ENCODE peak calls at places on chromosomes 13 and 19, in seven cellular contexts. Z is cardiac fibroblast, H is B cell, K is tibial nerve, P is HFFc6, J is ascending aorta, I is uterus. X is an unnamed sample.
A peak's percentile ranks its signal among the peaks of the same experiment; 100 is the strongest.

GRCh38 chr13:42099962-42100675 is 51.7 kb downstream of the DGKH start:
- DNase-seq in Z (no peak), H (no peak), K (no peak), P (no peak), J (no peak), I (no peak), X (no peak)

GRCh38 chr19:17448190-17448967 is at the start of gene TMEM221:
- DNase-seq in Z (peak; percentile 30), H (peak; percentile 72), K (peak; percentile 16), P (no peak), J (peak; percentile 73), I (peak; percentile 49), X (peak; percentile 81)

GRCh38 chr13:46964789-46965527 is 68.1 kb upstream of the HTR2A start:
- DNase-seq in Z (peak; percentile 69), H (no peak), K (no peak), P (peak; percentile 41), J (no peak), I (no peak), X (no peak)

GRCh38 chr19:33686246-33686645 is 64.5 kb downstream of the CHST8 start:
- DNase-seq in Z (no peak), H (no peak), K (no peak), P (no peak), J (peak; percentile 54), I (no peak), X (no peak)

GRCh38 chr19:45764947-45765346 is 4.1 kb downstream of the SIX5 start:
- DNase-seq in Z (no peak), H (no peak), K (no peak), P (no peak), J (no peak), I (peak; percentile 34), X (no peak)

GRCh38 chr13:105035092-105035491 is 1500.4 kb downstream of the EFNB2 start:
- DNase-seq in Z (no peak), H (no peak), K (no peak), P (no peak), J (no peak), I (no peak), X (no peak)

GRCh38 chr19:58407658-58408151 is 744 bp upstream of the ZNF584 start:
- DNase-seq in Z (no peak), H (no peak), K (no peak), P (no peak), J (no peak), I (no peak), X (no peak)

GRCh38 chr13:113551081-113552000 is 33.2 kb upstream of the TFDP1 start:
- DNase-seq in Z (no peak), H (no peak), K (no peak), P (no peak), J (peak; percentile 55), I (no peak), X (no peak)

GRCh38 chr19:21604351-21604926 is 99.0 kb downstream of the ZNF429 start:
- DNase-seq in Z (peak; percentile 49), H (peak; percentile 27), K (no peak), P (peak; percentile 30), J (no peak), I (no peak), X (no peak)

GRCh38 chr19:28596561-28597071 is 616.3 kb downstream of the UQCRFS1 start:
- DNase-seq in Z (no peak), H (no peak), K (no peak), P (no peak), J (no peak), I (no peak), X (no peak)

GRCh38 chr19:48969276-48970138 is 4.4 kb downstream of the FTL start:
- DNase-seq in Z (no peak), H (no peak), K (no peak), P (peak; percentile 18), J (no peak), I (no peak), X (no peak)

GRCh38 chr13:30404207-30404606 is 18.1 kb upstream of the UBE2L5 start:
- DNase-seq in Z (no peak), H (no peak), K (no peak), P (no peak), J (no peak), I (no peak), X (no peak)

GRCh38 chr19:13146763-13147563 is 3.2 kb downstream of the STX10 start:
- DNase-seq in Z (peak; percentile 79), H (no peak), K (no peak), P (no peak), J (no peak), I (no peak), X (no peak)

GRCh38 chr13:29369060-29369743 is 226.3 kb downstream of the SLC7A1 start:
- DNase-seq in Z (peak; percentile 56), H (peak; percentile 56), K (no peak), P (peak; percentile 37), J (no peak), I (no peak), X (no peak)

GRCh38 chr13:44365008-44365407 is 8.6 kb upstream of the SERP2 start:
- DNase-seq in Z (peak; percentile 38), H (no peak), K (no peak), P (peak; percentile 39), J (no peak), I (no peak), X (no peak)

GRCh38 chr13:72097568-72097967 is 230.6 kb upstream of the DACH1 start:
- DNase-seq in Z (no peak), H (no peak), K (no peak), P (no peak), J (no peak), I (no peak), X (no peak)

GRCh38 chr19:47749326-47749725 is 4.0 kb downstream of the NOP53 start:
- DNase-seq in Z (no peak), H (no peak), K (no peak), P (no peak), J (no peak), I (no peak), X (peak; percentile 81)

GRCh38 chr13:20769091-20769490 is 4.7 kb downstream of the EEF1AKMT1 start:
- DNase-seq in Z (no peak), H (no peak), K (no peak), P (no peak), J (no peak), I (no peak), X (no peak)
- TF ChIP-seq CTCF in Z (no peak), H (no peak), K (no peak), P (no peak), J (no peak), I (no peak), X (no peak)

GRCh38 chr19:55340144-55340783 is 588 bp downstream of the KMT5C start:
- DNase-seq in Z (no peak), H (no peak), K (no peak), P (no peak), J (no peak), I (no peak), X (peak; percentile 62)

GRCh38 chr19:55342044-55342531 is 2.4 kb downstream of the KMT5C start:
- DNase-seq in Z (no peak), H (no peak), K (no peak), P (no peak), J (no peak), I (no peak), X (no peak)

GRCh38 chr19:55341191-55342043 is 1.7 kb downstream of the KMT5C start:
- DNase-seq in Z (peak; percentile 43), H (peak; percentile 51), K (peak; percentile 51), P (peak; percentile 41), J (peak; percentile 80), I (peak; percentile 71), X (peak; percentile 94)

GRCh38 chr19:55340784-55341147 is 1.1 kb downstream of the KMT5C start:
- DNase-seq in Z (no peak), H (peak; percentile 42), K (no peak), P (no peak), J (no peak), I (no peak), X (no peak)

GRCh38 chr19:55339225-55340143 is at the start of gene KMT5C:
- DNase-seq in Z (peak; percentile 100), H (peak; percentile 100), K (peak; percentile 100), P (peak; percentile 100), J (peak; percentile 100), I (peak; percentile 100), X (peak; percentile 98)
- TF ChIP-seq CTCF in Z (peak; percentile 37), H (no peak), K (peak; percentile 13), P (peak; percentile 41), J (peak; percentile 50), I (peak; percentile 52), X (no peak)

DNA sequence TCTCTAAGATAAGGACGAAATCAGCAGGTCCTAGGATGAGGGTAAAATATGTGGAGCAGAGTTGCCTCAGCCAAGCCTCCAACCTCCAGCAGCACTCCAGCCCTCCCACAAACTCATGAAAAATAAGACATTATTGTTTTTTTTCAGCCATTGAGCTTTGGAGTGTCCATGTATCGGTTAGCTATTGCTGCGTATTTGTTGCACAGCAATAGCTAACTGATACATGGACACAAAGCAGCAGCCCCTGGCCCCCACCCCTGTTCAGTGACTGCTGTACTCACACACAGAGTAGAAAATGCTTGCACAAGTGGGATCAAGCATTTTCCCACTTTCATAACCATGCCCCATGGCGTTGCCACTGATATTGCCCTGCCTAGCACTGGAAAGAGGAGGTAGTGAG is 19.1 kb upstream of the URI1 start:
- DNase-seq in Z (no peak), H (no peak), K (no peak), P (no peak), J (no peak), I (no peak), X (no peak)
- TF ChIP-seq CTCF in Z (no peak), H (no peak), K (no peak), P (no peak), J (no peak), I (no peak), X (no peak)

DNA sequence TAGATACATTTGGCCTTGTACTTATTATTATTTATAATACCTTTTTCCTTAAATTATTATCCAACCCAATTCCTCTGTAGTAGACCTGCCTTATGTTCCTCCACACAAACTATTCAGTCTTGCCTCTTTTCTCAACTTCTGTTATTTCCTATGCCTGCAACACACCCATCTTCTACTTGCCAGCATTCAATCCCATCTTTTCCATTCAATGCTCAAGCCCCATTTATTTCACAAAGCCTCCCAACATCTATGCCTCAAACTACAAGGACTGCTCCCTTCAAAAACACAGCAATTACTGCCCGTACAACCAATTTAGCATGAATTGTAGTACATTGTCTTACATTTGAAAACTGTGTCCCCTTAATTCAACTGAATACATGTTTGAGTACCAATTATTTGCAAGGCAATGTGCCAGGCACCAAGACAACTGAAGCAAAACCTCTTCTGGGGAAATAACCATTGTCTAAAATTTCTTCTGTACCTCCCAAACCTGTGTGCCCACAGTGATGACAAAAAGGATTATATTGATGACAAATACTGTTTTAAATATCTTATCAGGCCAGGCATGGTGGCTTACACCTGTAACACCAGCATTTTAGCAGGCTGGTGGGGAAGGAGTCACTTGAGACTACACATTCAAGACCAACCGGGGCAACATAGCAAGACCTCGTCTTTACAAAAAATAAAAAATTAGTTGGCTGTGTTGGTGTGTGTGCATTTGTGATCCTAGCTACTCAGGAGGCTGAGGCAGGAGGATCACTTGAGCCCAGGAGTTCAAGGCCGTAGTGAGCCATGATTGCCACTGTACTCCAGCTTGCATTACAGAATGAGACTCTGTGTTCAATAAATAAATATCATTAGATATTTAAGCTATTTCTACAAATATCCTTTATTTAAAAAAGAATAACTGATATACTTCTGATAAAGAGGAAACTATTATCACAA is 35.1 kb downstream of the ELF1 start:
- DNase-seq in Z (peak; percentile 4), H (no peak), K (no peak), P (no peak), J (no peak), I (no peak), X (no peak)
- TF ChIP-seq CTCF in Z (no peak), H (no peak), K (no peak), P (no peak), J (no peak), I (no peak), X (no peak)

GRCh38 chr19:36051236-36051635 is 2.8 kb downstream of the THAP8 start:
- DNase-seq in Z (no peak), H (no peak), K (no peak), P (no peak), J (no peak), I (no peak), X (no peak)
- TF ChIP-seq CTCF in Z (peak; percentile 41), H (no peak), K (no peak), P (peak; percentile 42), J (no peak), I (no peak), X (peak; percentile 26)